ENCODE peak calls at places on chromosomes 16 and 17, in nine cellular contexts. I, P, M, S, A, E, L, K and W are unnamed samples.

GRCh38 chr17:80063815-80064585 is 27.6 kb downstream of the CCDC40 start:
- DNase-seq in I (no peak), P (no peak), M (no peak), S (peak), A (peak), E (peak), L (no peak), K (no peak), W (peak)

GRCh38 chr16:85612191-85612800 is 826 bp upstream of the GSE1 start:
- DNase-seq in I (peak), P (no peak), M (peak), S (peak), A (peak), E (peak), L (peak), K (peak), W (peak)

GRCh38 chr17:62572488-62573469 is 54.7 kb upstream of the MRC2 start:
- DNase-seq in I (no peak), P (no peak), M (no peak), S (no peak), A (peak), E (peak), L (no peak), K (no peak), W (no peak)

GRCh38 chr17:64386412-64387144 is 4.1 kb downstream of the PECAM1 start:
- DNase-seq in I (no peak), P (no peak), M (no peak), S (no peak), A (no peak), E (no peak), L (no peak), K (no peak), W (no peak)

GRCh38 chr17:7862692-7863437 is 5.1 kb downstream of the CYB5D1 start:
- DNase-seq in I (no peak), P (peak), M (peak), S (no peak), A (peak), E (no peak), L (no peak), K (no peak), W (no peak)

GRCh38 chr17:31609331-31609730 is 217.9 kb downstream of the RAB11FIP4 start:
- DNase-seq in I (no peak), P (no peak), M (peak), S (no peak), A (no peak), E (no peak), L (no peak), K (no peak), W (no peak)

GRCh38 chr16:65070831-65071230 is 51.0 kb downstream of the CDH11 start:
- DNase-seq in I (peak), P (no peak), M (peak), S (peak), A (peak), E (peak), L (no peak), K (no peak), W (peak)

GRCh38 chr16:31071861-31072260 is 2.2 kb downstream of the ZNF668 start:
- DNase-seq in I (peak), P (no peak), M (no peak), S (no peak), A (peak), E (peak), L (no peak), K (no peak), W (peak)

GRCh38 chr16:11130978-11131665 is 124.9 kb downstream of the SOCS1 start:
- DNase-seq in I (no peak), P (no peak), M (no peak), S (no peak), A (no peak), E (no peak), L (no peak), K (no peak), W (no peak)

GRCh38 chr17:38332735-38333134 is 11.0 kb downstream of the GPR179 start:
- DNase-seq in I (no peak), P (no peak), M (no peak), S (no peak), A (no peak), E (no peak), L (no peak), K (no peak), W (no peak)

GRCh38 chr17:17077101-17077500 is 34.8 kb downstream of the MPRIP start:
- DNase-seq in I (no peak), P (no peak), M (no peak), S (peak), A (no peak), E (no peak), L (no peak), K (no peak), W (no peak)

GRCh38 chr17:42053701-42054100 is 3.3 kb upstream of the C17orf113 start:
- DNase-seq in I (no peak), P (no peak), M (peak), S (no peak), A (no peak), E (no peak), L (no peak), K (no peak), W (no peak)

GRCh38 chr16:80366023-80366422 is 174.8 kb upstream of the DYNLRB2 start:
- DNase-seq in I (peak), P (no peak), M (no peak), S (no peak), A (no peak), E (no peak), L (no peak), K (no peak), W (no peak)

GRCh38 chr16:22635345-22635744 is 124.7 kb downstream of the NPIPB5 start:
- DNase-seq in I (no peak), P (no peak), M (no peak), S (no peak), A (no peak), E (no peak), L (no peak), K (no peak), W (no peak)

GRCh38 chr16:76194621-76195015 is 82.6 kb upstream of the CNTNAP4 start:
- DNase-seq in I (peak), P (no peak), M (no peak), S (no peak), A (no peak), E (no peak), L (no peak), K (no peak), W (no peak)

GRCh38 chr16:86296263-86296662 is 214.1 kb upstream of the FOXF1 start:
- DNase-seq in I (no peak), P (no peak), M (no peak), S (peak), A (no peak), E (no peak), L (no peak), K (no peak), W (no peak)

GRCh38 chr17:62014526-62014925 is 50.6 kb downstream of the MED13 start:
- DNase-seq in I (no peak), P (no peak), M (no peak), S (no peak), A (peak), E (no peak), L (no peak), K (no peak), W (no peak)

GRCh38 chr16:89430436-89431157 is 59.8 kb downstream of the ANKRD11 start:
- DNase-seq in I (no peak), P (no peak), M (no peak), S (no peak), A (no peak), E (no peak), L (no peak), K (no peak), W (no peak)

GRCh38 chr16:86856946-86857586 is 278.7 kb downstream of the FOXL1 start:
- DNase-seq in I (no peak), P (no peak), M (no peak), S (no peak), A (no peak), E (no peak), L (no peak), K (no peak), W (no peak)

DNA sequence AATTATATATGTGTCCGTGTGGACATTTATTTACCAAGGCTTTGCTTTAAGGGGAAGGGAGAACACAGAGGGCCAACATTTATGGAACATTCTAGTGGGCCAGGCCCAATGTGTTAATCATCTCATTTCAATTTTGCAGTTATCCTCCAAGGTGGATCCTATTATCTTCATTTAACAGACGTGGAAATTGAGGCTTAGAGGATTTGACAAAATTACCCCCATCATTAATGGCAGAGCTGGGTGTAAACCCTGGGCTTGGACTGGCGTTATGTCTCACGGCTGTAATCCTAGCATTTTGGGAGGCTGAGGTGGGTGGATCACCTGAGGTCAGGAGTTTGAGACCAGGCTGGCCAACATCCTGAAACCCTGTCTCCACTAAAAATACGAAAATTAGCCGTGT is 26.4 kb downstream of the PITPNC1 start:
- DNase-seq in I (no peak), P (no peak), M (no peak), S (no peak), A (no peak), E (no peak), L (no peak), K (no peak), W (no peak)
- TF ChIP-seq CTCF in I (no peak), P (no peak), M (no peak), S (no peak), A (no peak), E (no peak), L (no peak), K (no peak), W (no peak)

DNA sequence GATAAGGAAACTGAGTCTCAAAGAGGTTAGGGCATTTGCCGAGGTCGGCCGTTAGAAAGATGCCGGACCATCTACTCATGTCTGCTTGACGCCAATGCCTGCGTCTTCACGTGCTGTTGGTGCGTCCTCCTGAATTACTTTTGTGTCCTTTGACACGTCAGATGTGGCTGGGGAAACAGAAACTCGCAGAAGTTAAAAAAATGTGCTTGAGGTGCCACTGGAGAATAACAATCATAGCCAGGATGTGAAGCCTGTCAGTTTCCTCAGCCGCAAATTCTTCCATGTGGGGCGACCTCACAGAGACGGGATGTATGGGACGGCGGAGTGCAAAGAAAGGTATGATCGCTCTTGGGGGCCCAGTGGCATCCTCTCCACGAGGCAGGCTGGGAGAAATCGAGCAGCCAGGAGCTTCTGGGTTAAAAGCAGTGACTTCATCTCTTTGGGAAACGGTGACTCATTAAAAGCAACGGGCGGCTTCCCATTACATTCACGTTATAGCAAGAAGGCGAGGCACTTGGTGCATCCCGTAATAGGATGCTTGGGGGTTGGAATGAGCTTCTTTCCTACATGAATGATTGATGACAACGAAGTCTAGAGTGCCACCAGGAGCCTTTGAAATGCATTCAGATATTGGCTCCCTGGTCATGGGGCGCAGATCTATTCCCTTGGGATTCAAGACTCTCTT is 67.8 kb downstream of the BMERB1 start:
- DNase-seq in I (peak), P (no peak), M (no peak), S (no peak), A (peak), E (peak), L (no peak), K (peak), W (peak)
- TF ChIP-seq CTCF in I (no peak), P (no peak), M (no peak), S (no peak), A (no peak), E (no peak), L (no peak), K (no peak), W (no peak)

GRCh38 chr17:57722704-57723043 is 22.4 kb downstream of the CCDC182 start:
- DNase-seq in I (no peak), P (no peak), M (no peak), S (no peak), A (no peak), E (no peak), L (no peak), K (no peak), W (no peak)

GRCh38 chr17:57721967-57722703 is 23.0 kb downstream of the CCDC182 start:
- DNase-seq in I (no peak), P (no peak), M (peak), S (no peak), A (no peak), E (no peak), L (no peak), K (no peak), W (no peak)

GRCh38 chr17:57723427-57724037 is 21.6 kb downstream of the CCDC182 start:
- DNase-seq in I (no peak), P (no peak), M (no peak), S (no peak), A (no peak), E (no peak), L (no peak), K (no peak), W (no peak)

GRCh38 chr17:57718878-57719277 is 26.2 kb downstream of the CCDC182 start:
- DNase-seq in I (no peak), P (no peak), M (no peak), S (no peak), A (no peak), E (no peak), L (no peak), K (no peak), W (no peak)

GRCh38 chr17:57720636-57721035 is 24.5 kb downstream of the CCDC182 start:
- DNase-seq in I (no peak), P (no peak), M (no peak), S (no peak), A (no peak), E (no peak), L (no peak), K (no peak), W (no peak)
- TF ChIP-seq CTCF in I (no peak), P (no peak), M (no peak), S (no peak), A (no peak), E (no peak), L (no peak), K (no peak), W (no peak)

GRCh38 chr17:50182783-50183438 is 17.1 kb downstream of the SGCA start:
- DNase-seq in I (no peak), P (no peak), M (no peak), S (no peak), A (peak), E (no peak), L (no peak), K (no peak), W (no peak)

GRCh38 chr17:50181155-50181554 is 15.3 kb downstream of the SGCA start:
- DNase-seq in I (no peak), P (no peak), M (no peak), S (no peak), A (no peak), E (no peak), L (no peak), K (no peak), W (no peak)

GRCh38 chr17:50180593-50180992 is 14.8 kb downstream of the SGCA start:
- DNase-seq in I (no peak), P (no peak), M (no peak), S (no peak), A (no peak), E (no peak), L (no peak), K (no peak), W (no peak)

GRCh38 chr17:50180066-50180465 is 14.3 kb downstream of the SGCA start:
- DNase-seq in I (no peak), P (no peak), M (no peak), S (no peak), A (no peak), E (no peak), L (no peak), K (no peak), W (no peak)

GRCh38 chr17:50181601-50182345 is 16.0 kb downstream of the SGCA start:
- DNase-seq in I (peak), P (no peak), M (no peak), S (no peak), A (peak), E (no peak), L (no peak), K (no peak), W (peak)
- TF ChIP-seq CTCF in I (no peak), P (no peak), M (no peak), S (no peak), A (peak), E (peak), L (no peak), K (no peak), W (peak)

GRCh38 chr17:52297230-52298010 is 138.9 kb upstream of the CA10 start:
- DNase-seq in I (peak), P (no peak), M (no peak), S (no peak), A (no peak), E (no peak), L (no peak), K (no peak), W (no peak)
- TF ChIP-seq CTCF in I (peak), P (no peak), M (no peak), S (no peak), A (no peak), E (no peak), L (no peak), K (peak), W (no peak)

GRCh38 chr16:82038941-82039340 is 3.9 kb downstream of the HSD17B2 start:
- DNase-seq in I (no peak), P (no peak), M (no peak), S (no peak), A (no peak), E (no peak), L (no peak), K (no peak), W (no peak)
- TF ChIP-seq CTCF in I (no peak), P (no peak), M (no peak), S (no peak), A (no peak), E (no peak), L (no peak), K (no peak), W (no peak)

GRCh38 chr17:27558842-27559505 is 72.0 kb upstream of the LGALS9 start:
- DNase-seq in I (no peak), P (no peak), M (no peak), S (no peak), A (no peak), E (no peak), L (no peak), K (no peak), W (no peak)

GRCh38 chr17:27562777-27563455 is 68.1 kb upstream of the LGALS9 start:
- DNase-seq in I (no peak), P (no peak), M (no peak), S (no peak), A (no peak), E (no peak), L (no peak), K (no peak), W (no peak)

GRCh38 chr17:27559996-27560481 is 70.9 kb upstream of the LGALS9 start:
- DNase-seq in I (peak), P (no peak), M (peak), S (peak), A (peak), E (no peak), L (no peak), K (no peak), W (no peak)

GRCh38 chr17:27559506-27559931 is 71.5 kb upstream of the LGALS9 start:
- DNase-seq in I (no peak), P (no peak), M (no peak), S (no peak), A (peak), E (no peak), L (no peak), K (no peak), W (no peak)

DNA sequence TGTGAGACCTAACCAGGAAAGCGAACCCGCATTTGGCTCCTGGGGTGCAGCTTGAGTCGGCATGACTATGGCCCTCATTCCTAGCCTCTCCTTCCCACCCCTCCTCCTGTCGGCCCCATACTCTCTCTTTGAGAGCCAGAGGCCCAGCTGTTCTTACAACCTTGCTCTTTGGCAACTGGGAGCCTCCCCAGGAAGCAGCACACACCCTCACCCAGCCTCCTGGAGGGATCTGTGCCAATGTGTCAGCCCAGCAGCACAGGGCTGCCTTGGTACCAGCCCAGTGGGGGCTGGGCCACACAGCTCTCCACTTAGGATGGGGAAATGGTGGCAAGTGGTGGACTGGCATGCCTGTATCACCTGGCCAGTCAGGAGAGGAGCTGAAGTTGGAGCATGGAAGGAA is 70.3 kb upstream of the LGALS9 start:
- DNase-seq in I (no peak), P (no peak), M (no peak), S (no peak), A (no peak), E (no peak), L (no peak), K (no peak), W (no peak)
- TF ChIP-seq CTCF in I (no peak), P (no peak), M (no peak), S (no peak), A (no peak), E (no peak), L (no peak), K (no peak), W (no peak)

GRCh38 chr17:70791748-70792443 is 622.6 kb downstream of the KCNJ2 start:
- DNase-seq in I (no peak), P (no peak), M (no peak), S (no peak), A (no peak), E (no peak), L (no peak), K (no peak), W (no peak)
- TF ChIP-seq CTCF in I (no peak), P (no peak), M (no peak), S (no peak), A (no peak), E (no peak), L (no peak), K (no peak), W (no peak)